ENCODE peak calls at places on chromosomes 12 and 14, in eight cellular contexts. Z is CD8-positive, alpha-beta T cell; R is fibroblast of lung; I is uterus; F is cardiac fibroblast; O is choroid plexus epithelial cell; W is GM13976; X is GM20000. G is an unnamed sample.

GRCh38 chr12:1350055-1350933 is 244.1 kb downstream of the FBXL14 start:
- DNase-seq in Z (no peak), R (peak), I (no peak), F (peak), O (peak), W (no peak), X (no peak), G (peak)

GRCh38 chr12:94954029-94954685 is 49.3 kb downstream of the NDUFA12 start:
- DNase-seq in Z (no peak), R (peak), I (no peak), F (peak), O (peak), W (no peak), X (no peak), G (peak)

GRCh38 chr14:37036669-37037341 is 135.6 kb downstream of the SLC25A21 start:
- DNase-seq in Z (no peak), R (peak), I (no peak), F (no peak), O (peak), W (no peak), X (no peak), G (no peak)

GRCh38 chr14:24264298-24264697 is 1.3 kb upstream of the TGM1 start:
- DNase-seq in Z (no peak), R (no peak), I (no peak), F (peak), O (no peak), W (no peak), X (no peak), G (peak)

GRCh38 chr12:92930421-92930820 is 1.3 kb upstream of the EEA1 start:
- DNase-seq in Z (no peak), R (peak), I (no peak), F (no peak), O (peak), W (no peak), X (no peak), G (peak)

GRCh38 chr12:508795-509194 is 49.1 kb downstream of the B4GALNT3 start:
- DNase-seq in Z (no peak), R (no peak), I (no peak), F (no peak), O (no peak), W (no peak), X (no peak), G (peak)

GRCh38 chr14:55746533-55746932 is 166.5 kb downstream of the KTN1 start:
- DNase-seq in Z (no peak), R (no peak), I (no peak), F (peak), O (peak), W (no peak), X (no peak), G (no peak)

GRCh38 chr12:2834581-2835491 is at the start of gene NRIP2:
- DNase-seq in Z (no peak), R (peak), I (peak), F (peak), O (peak), W (no peak), X (no peak), G (no peak)

GRCh38 chr12:94594443-94594825 is 55.9 kb downstream of the TMCC3 start:
- DNase-seq in Z (no peak), R (no peak), I (no peak), F (no peak), O (no peak), W (no peak), X (no peak), G (no peak)

GRCh38 chr12:109087250-109087649 is 6.0 kb downstream of the ALKBH2 start:
- DNase-seq in Z (no peak), R (no peak), I (no peak), F (no peak), O (no peak), W (no peak), X (no peak), G (peak)

GRCh38 chr12:1503281-1503711 is 91.1 kb downstream of the FBXL14 start:
- DNase-seq in Z (no peak), R (no peak), I (no peak), F (no peak), O (no peak), W (no peak), X (no peak), G (no peak)

GRCh38 chr12:93060666-93061413 is 131.7 kb upstream of the EEA1 start:
- DNase-seq in Z (no peak), R (peak), I (peak), F (peak), O (peak), W (peak), X (peak), G (no peak)

GRCh38 chr14:93150227-93151206 is 34.2 kb downstream of the MOAP1 start:
- DNase-seq in Z (no peak), R (no peak), I (no peak), F (peak), O (no peak), W (peak), X (no peak), G (peak)

GRCh38 chr12:102528111-102528510 is 47.7 kb upstream of the IGF1 start:
- DNase-seq in Z (no peak), R (no peak), I (no peak), F (peak), O (no peak), W (no peak), X (no peak), G (no peak)

GRCh38 chr12:49296836-49297694 is 2.1 kb downstream of the PRPH start:
- DNase-seq in Z (no peak), R (no peak), I (no peak), F (no peak), O (no peak), W (peak), X (peak), G (peak)

GRCh38 chr12:68617160-68617926 is 6.6 kb downstream of the RAP1B start:
- DNase-seq in Z (no peak), R (peak), I (no peak), F (peak), O (peak), W (no peak), X (no peak), G (peak)

GRCh38 chr14:53368714-53369191 is 215.6 kb upstream of the DDHD1 start:
- DNase-seq in Z (no peak), R (peak), I (no peak), F (peak), O (peak), W (no peak), X (no peak), G (no peak)

GRCh38 chr12:51528852-51529545 is 62.0 kb upstream of the SCN8A start:
- DNase-seq in Z (no peak), R (no peak), I (no peak), F (no peak), O (no peak), W (no peak), X (no peak), G (no peak)

GRCh38 chr12:88743946-88744685 is 163.8 kb upstream of the KITLG start:
- DNase-seq in Z (no peak), R (no peak), I (no peak), F (no peak), O (no peak), W (no peak), X (no peak), G (peak)

GRCh38 chr12:30330565-30330964 is 365.1 kb downstream of the IPO8 start:
- DNase-seq in Z (no peak), R (no peak), I (no peak), F (no peak), O (no peak), W (no peak), X (no peak), G (no peak)

GRCh38 chr12:68792952-68793351 is 15.0 kb upstream of the MDM2 start:
- DNase-seq in Z (no peak), R (peak), I (no peak), F (peak), O (peak), W (peak), X (peak), G (peak)

GRCh38 chr14:51342226-51342625 is 102.2 kb downstream of the TMX1 start:
- DNase-seq in Z (no peak), R (peak), I (no peak), F (no peak), O (no peak), W (no peak), X (no peak), G (peak)

GRCh38 chr12:63844391-63845341 is at the start of gene SRGAP1:
- DNase-seq in Z (no peak), R (peak), I (peak), F (peak), O (peak), W (peak), X (peak), G (peak)

GRCh38 chr14:98269533-98269932 is 1002.5 kb downstream of the BCL11B start:
- DNase-seq in Z (no peak), R (no peak), I (no peak), F (no peak), O (no peak), W (no peak), X (no peak), G (peak)

GRCh38 chr14:98069712-98070133 is 1202.3 kb downstream of the BCL11B start:
- DNase-seq in Z (no peak), R (no peak), I (no peak), F (no peak), O (peak), W (no peak), X (no peak), G (peak)

GRCh38 chr12:52691076-52691764 is 11.0 kb upstream of the KRT1 start:
- DNase-seq in Z (peak), R (no peak), I (no peak), F (no peak), O (no peak), W (no peak), X (no peak), G (no peak)

GRCh38 chr12:53735-54095 is 12.9 kb upstream of the IQSEC3 start:
- DNase-seq in Z (no peak), R (no peak), I (no peak), F (no peak), O (no peak), W (no peak), X (no peak), G (no peak)

GRCh38 chr12:7555752-7556151 is 52.2 kb upstream of the CD163 start:
- DNase-seq in Z (no peak), R (peak), I (no peak), F (peak), O (peak), W (no peak), X (no peak), G (peak)

GRCh38 chr14:97251423-97252155 is 454.4 kb downstream of the VRK1 start:
- DNase-seq in Z (no peak), R (no peak), I (no peak), F (no peak), O (no peak), W (no peak), X (no peak), G (no peak)

GRCh38 chr14:85333313-85333712 is 196.6 kb upstream of the FLRT2 start:
- DNase-seq in Z (no peak), R (peak), I (no peak), F (peak), O (peak), W (no peak), X (no peak), G (peak)

GRCh38 chr12:83016226-83016835 is 329.6 kb downstream of the TMTC2 start:
- DNase-seq in Z (no peak), R (peak), I (peak), F (peak), O (peak), W (no peak), X (no peak), G (peak)

GRCh38 chr12:45273717-45274271 is 57.9 kb downstream of the ANO6 start:
- DNase-seq in Z (no peak), R (peak), I (no peak), F (peak), O (peak), W (no peak), X (no peak), G (peak)

GRCh38 chr12:45269407-45269741 is 53.5 kb downstream of the ANO6 start:
- DNase-seq in Z (no peak), R (no peak), I (no peak), F (no peak), O (no peak), W (no peak), X (no peak), G (no peak)

GRCh38 chr12:45263587-45263986 is 47.7 kb downstream of the ANO6 start:
- DNase-seq in Z (no peak), R (no peak), I (no peak), F (no peak), O (no peak), W (no peak), X (no peak), G (no peak)

DNA sequence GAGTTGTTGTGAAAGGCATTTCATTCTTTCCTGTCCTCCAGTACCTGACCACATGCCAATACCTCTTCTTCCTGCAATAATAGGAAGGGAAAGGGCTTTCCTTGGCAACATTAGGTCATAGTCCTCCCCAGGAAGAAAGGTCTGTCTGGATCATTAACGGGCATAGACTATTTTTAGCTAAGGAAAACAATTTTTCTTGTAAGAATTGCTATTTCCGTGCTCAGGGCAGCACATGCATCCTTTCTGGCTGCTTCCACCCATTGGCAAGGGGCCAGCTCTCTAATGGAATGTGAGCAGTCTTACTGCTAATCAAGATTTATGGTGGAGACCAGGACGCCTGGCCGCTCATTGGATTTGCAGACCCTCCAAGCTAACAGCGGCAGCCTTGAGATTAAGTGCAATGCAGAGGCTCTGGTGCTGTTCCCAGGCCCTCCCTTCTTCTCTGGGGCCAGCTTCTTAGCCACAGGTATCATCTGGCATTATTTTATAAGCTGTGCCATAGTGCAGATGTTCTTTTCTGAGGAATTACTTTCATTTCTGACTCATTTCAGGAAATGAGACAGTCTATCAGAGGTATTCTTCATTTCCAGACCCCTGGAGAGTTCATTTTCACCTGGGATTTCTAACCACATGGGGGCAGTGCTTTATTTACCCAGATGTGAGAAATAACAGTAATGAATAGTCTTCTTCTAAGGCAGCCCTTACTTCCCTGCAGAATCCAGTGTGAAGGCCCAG is 52.9 kb downstream of the ANO6 start:
- DNase-seq in Z (no peak), R (peak), I (peak), F (peak), O (peak), W (peak), X (peak), G (peak)
- TF ChIP-seq CTCF in Z (no peak), R (peak), I (peak), F (peak), O (peak), W (peak), X (peak), G (peak)

DNA sequence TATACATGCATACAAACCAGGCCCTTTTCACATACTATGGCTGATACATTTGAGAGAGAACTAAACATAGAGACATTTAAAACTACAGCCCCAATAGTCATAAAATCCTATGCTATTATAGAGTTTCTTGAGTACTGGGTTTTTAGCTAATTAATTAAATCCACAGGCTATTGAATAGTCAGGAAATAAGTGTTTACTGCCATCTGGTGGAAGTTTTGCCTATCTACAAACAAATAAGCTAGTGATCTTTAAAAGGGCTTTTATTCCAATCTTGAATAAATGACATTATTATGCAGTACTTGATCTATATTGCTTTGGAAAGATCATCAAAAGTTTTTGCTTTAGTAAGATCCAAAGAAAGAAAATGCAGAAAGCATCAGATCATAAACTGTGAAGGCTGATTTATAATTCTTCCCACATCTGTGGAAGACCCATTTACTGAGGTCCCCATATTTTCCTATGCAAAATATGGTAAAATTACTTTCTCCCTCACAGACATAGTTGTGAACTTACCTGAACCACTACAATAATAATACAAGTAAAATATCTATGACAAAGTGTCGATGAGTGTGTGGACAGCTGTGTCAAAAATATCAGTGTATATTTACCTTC is 131.3 kb downstream of the ITPR2 start:
- DNase-seq in Z (no peak), R (peak), I (no peak), F (peak), O (peak), W (peak), X (no peak), G (peak)
- TF ChIP-seq CTCF in Z (peak), R (peak), I (peak), F (peak), O (peak), W (peak), X (no peak), G (peak)

DNA sequence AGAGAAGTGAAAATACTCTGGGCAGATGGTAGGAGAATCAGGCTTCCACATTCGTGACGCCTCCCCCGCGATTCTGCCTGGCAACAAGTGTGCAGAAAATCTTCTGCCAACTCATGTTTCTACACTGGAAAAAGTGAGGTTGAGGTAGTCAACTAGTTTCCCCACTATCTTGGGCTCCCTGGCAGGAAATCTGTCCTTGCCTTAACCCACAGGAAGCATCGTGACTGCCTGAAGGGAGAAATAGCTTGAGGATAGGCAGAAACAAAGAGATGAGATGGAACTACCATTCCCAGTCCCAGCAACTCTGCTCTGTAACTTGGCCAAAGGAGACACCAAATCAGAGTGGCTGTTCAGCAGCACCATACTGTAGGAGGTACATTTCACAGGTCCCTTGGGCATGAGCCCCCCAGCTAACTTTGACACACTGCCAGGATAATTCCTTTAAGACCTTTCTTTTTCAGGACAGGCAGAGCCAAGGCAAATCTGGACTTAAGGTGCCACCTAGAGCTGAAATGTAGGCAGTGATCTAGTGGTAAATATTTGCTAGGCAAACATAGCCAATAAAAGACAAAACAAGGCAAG is 205.0 kb downstream of the PTPRO start:
- DNase-seq in Z (no peak), R (peak), I (no peak), F (peak), O (peak), W (no peak), X (no peak), G (peak)
- TF ChIP-seq CTCF in Z (no peak), R (peak), I (no peak), F (peak), O (peak), W (peak), X (no peak), G (peak)

DNA sequence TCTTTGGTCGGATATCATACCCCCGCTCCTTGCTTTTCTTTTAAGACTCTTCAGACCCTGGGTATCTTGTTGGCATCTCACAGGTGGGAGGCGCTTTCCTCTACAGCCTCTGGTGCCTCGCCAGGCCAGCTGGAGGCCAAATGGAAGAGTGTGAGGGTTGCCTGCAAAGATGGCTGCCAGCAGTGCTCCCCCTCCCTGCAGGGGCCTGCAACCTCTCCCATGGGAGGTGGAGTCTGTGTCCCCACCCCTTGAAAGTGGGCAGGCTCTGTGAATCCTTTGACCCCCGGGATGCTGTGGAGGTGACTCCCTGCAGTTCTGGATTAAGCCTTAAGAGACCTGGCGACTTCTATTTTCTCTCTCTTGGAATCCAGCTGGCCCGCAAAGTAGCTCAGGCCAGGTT is 37.7 kb upstream of the NCOR2 start:
- DNase-seq in Z (no peak), R (no peak), I (no peak), F (no peak), O (no peak), W (no peak), X (no peak), G (no peak)
- TF ChIP-seq CTCF in Z (no peak), R (no peak), I (no peak), F (no peak), O (no peak), W (no peak), X (no peak), G (no peak)

GRCh38 chr12:133081408-133081806 is 684 bp downstream of the ZNF140 start:
- DNase-seq in Z (no peak), R (no peak), I (peak), F (no peak), O (no peak), W (no peak), X (no peak), G (no peak)

GRCh38 chr12:133080619-133081407 is at the start of gene ZNF140:
- DNase-seq in Z (peak), R (peak), I (peak), F (peak), O (peak), W (peak), X (peak), G (peak)

GRCh38 chr12:133083345-133083744 is 2.6 kb downstream of the ZNF140 start:
- DNase-seq in Z (no peak), R (no peak), I (no peak), F (no peak), O (no peak), W (no peak), X (no peak), G (no peak)

GRCh38 chr12:133080051-133080618 is 588 bp upstream of the ZNF140 start:
- DNase-seq in Z (peak), R (peak), I (peak), F (peak), O (peak), W (peak), X (peak), G (peak)
- TF ChIP-seq CTCF in Z (no peak), R (no peak), I (no peak), F (no peak), O (no peak), W (no peak), X (no peak), G (no peak)

DNA sequence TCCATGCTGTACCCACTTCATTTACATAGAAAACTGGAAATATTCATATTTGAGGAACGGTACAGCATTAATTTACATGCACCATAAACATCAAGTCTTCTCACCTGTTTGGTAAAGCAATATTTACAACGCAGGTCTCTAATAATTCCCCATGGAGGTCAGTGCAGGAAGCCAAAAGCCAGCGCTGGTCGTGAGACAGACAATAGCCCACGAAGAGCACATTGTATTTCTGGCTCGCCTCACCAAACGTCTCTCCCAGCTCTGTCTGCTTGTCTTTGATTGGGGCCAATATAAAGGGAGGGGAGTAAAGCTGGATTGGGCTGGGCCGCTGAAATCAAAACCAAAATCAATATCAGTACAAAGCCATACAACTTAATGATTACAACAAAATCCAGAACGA is 302.1 kb downstream of the MED13L start:
- DNase-seq in Z (no peak), R (no peak), I (no peak), F (no peak), O (no peak), W (no peak), X (no peak), G (no peak)
- TF ChIP-seq CTCF in Z (no peak), R (no peak), I (no peak), F (no peak), O (no peak), W (no peak), X (no peak), G (no peak)

G was measured in epithelial cell of esophagus.